ENCODE peak calls at places on chromosome X, in ten cellular contexts. One of them, this sample, is unnamed.

GRCh38 chrX:144798972-144799371 is 448.3 kb upstream of the SPANXN1 start:
- DNase-seq in frontal cortex: no peak
- DNase-seq in EH: no peak
- DNase-seq in GM12878: no peak
- DNase-seq in A549: no peak
- DNase-seq in NCI-H748 treated with DMSO at 0.1 percent for 48 hours: no peak
- DNase-seq in activated naive CD4-positive, alpha-beta T cell treated with anti-CD3 and anti-CD28 coated beads for 36 hours: no peak
- DNase-seq in GM06990: no peak
- DNase-seq in mucosa of gallbladder: no peak
- DNase-seq in AG10803: no peak
- DNase-seq in this sample: no peak

GRCh38 chrX:103794117-103794516 is 17.5 kb downstream of the PLP1 start:
- DNase-seq in frontal cortex: no peak
- DNase-seq in activated naive CD4-positive, alpha-beta T cell treated with anti-CD3 and anti-CD28 coated beads for 36 hours: no peak
- DNase-seq in NCI-H748 treated with DMSO at 0.1 percent for 48 hours: no peak
- DNase-seq in A549: no peak
- DNase-seq in GM12878: no peak
- DNase-seq in mucosa of gallbladder: no peak
- DNase-seq in AG10803: no peak
- DNase-seq in GM06990: no peak
- DNase-seq in EH: no peak
- DNase-seq in this sample: no peak

GRCh38 chrX:153957224-153957623 is 12.8 kb upstream of the RENBP start:
- DNase-seq in GM06990: peak; percentile 12
- DNase-seq in AG10803: no peak
- DNase-seq in EH: no peak
- DNase-seq in GM12878: no peak
- DNase-seq in A549: no peak
- DNase-seq in activated naive CD4-positive, alpha-beta T cell treated with anti-CD3 and anti-CD28 coated beads for 36 hours: no peak
- DNase-seq in mucosa of gallbladder: no peak
- DNase-seq in NCI-H748 treated with DMSO at 0.1 percent for 48 hours: no peak
- DNase-seq in frontal cortex: no peak
- DNase-seq in this sample: no peak

GRCh38 chrX:119477812-119478232 is 9.6 kb downstream of the SLC25A5 start:
- DNase-seq in A549: peak; percentile 81
- DNase-seq in GM12878: no peak
- DNase-seq in activated naive CD4-positive, alpha-beta T cell treated with anti-CD3 and anti-CD28 coated beads for 36 hours: no peak
- DNase-seq in GM06990: no peak
- DNase-seq in frontal cortex: no peak
- DNase-seq in NCI-H748 treated with DMSO at 0.1 percent for 48 hours: no peak
- DNase-seq in EH: peak; percentile 72
- DNase-seq in mucosa of gallbladder: no peak
- DNase-seq in AG10803: peak; percentile 73
- DNase-seq in this sample: no peak

GRCh38 chrX:96211953-96212352 is 472.7 kb upstream of the DIAPH2 start:
- DNase-seq in mucosa of gallbladder: no peak
- DNase-seq in GM06990: no peak
- DNase-seq in AG10803: no peak
- DNase-seq in NCI-H748 treated with DMSO at 0.1 percent for 48 hours: no peak
- DNase-seq in A549: no peak
- DNase-seq in GM12878: no peak
- DNase-seq in frontal cortex: no peak
- DNase-seq in activated naive CD4-positive, alpha-beta T cell treated with anti-CD3 and anti-CD28 coated beads for 36 hours: no peak
- DNase-seq in EH: no peak
- DNase-seq in this sample: no peak

GRCh38 chrX:150476183-150476699 is 92.2 kb upstream of the MTM1 start:
- DNase-seq in NCI-H748 treated with DMSO at 0.1 percent for 48 hours: no peak
- DNase-seq in AG10803: peak; percentile 43
- DNase-seq in GM12878: no peak
- DNase-seq in EH: peak; percentile 50
- DNase-seq in mucosa of gallbladder: no peak
- DNase-seq in frontal cortex: no peak
- DNase-seq in activated naive CD4-positive, alpha-beta T cell treated with anti-CD3 and anti-CD28 coated beads for 36 hours: no peak
- DNase-seq in GM06990: no peak
- DNase-seq in A549: no peak
- DNase-seq in this sample: no peak

GRCh38 chrX:104137496-104137895 is 19.3 kb downstream of the SLC25A53 start:
- DNase-seq in GM06990: no peak
- DNase-seq in GM12878: no peak
- DNase-seq in activated naive CD4-positive, alpha-beta T cell treated with anti-CD3 and anti-CD28 coated beads for 36 hours: no peak
- DNase-seq in mucosa of gallbladder: no peak
- DNase-seq in frontal cortex: no peak
- DNase-seq in A549: peak; percentile 55
- DNase-seq in EH: peak; percentile 16
- DNase-seq in NCI-H748 treated with DMSO at 0.1 percent for 48 hours: no peak
- DNase-seq in AG10803: peak; percentile 21
- DNase-seq in this sample: peak; percentile 6

GRCh38 chrX:129433461-129433860 is 89.8 kb downstream of the SMARCA1 start:
- DNase-seq in GM12878: no peak
- DNase-seq in A549: no peak
- DNase-seq in GM06990: no peak
- DNase-seq in activated naive CD4-positive, alpha-beta T cell treated with anti-CD3 and anti-CD28 coated beads for 36 hours: no peak
- DNase-seq in frontal cortex: no peak
- DNase-seq in NCI-H748 treated with DMSO at 0.1 percent for 48 hours: no peak
- DNase-seq in AG10803: no peak
- DNase-seq in mucosa of gallbladder: no peak
- DNase-seq in EH: no peak
- DNase-seq in this sample: no peak

GRCh38 chrX:24574743-24575142 is 72.4 kb downstream of the PCYT1B start:
- DNase-seq in mucosa of gallbladder: no peak
- DNase-seq in AG10803: no peak
- DNase-seq in frontal cortex: no peak
- DNase-seq in GM12878: no peak
- DNase-seq in GM06990: no peak
- DNase-seq in NCI-H748 treated with DMSO at 0.1 percent for 48 hours: no peak
- DNase-seq in activated naive CD4-positive, alpha-beta T cell treated with anti-CD3 and anti-CD28 coated beads for 36 hours: no peak
- DNase-seq in A549: no peak
- DNase-seq in EH: no peak
- DNase-seq in this sample: no peak

GRCh38 chrX:132375941-132376340 is 112.9 kb downstream of the MBNL3 start:
- DNase-seq in GM12878: no peak
- DNase-seq in activated naive CD4-positive, alpha-beta T cell treated with anti-CD3 and anti-CD28 coated beads for 36 hours: no peak
- DNase-seq in GM06990: no peak
- DNase-seq in mucosa of gallbladder: no peak
- DNase-seq in AG10803: no peak
- DNase-seq in frontal cortex: no peak
- DNase-seq in NCI-H748 treated with DMSO at 0.1 percent for 48 hours: no peak
- DNase-seq in A549: peak; percentile 1
- DNase-seq in EH: no peak
- DNase-seq in this sample: no peak

GRCh38 chrX:151098996-151099395 is 77.4 kb upstream of the GPR50 start:
- DNase-seq in A549: no peak
- DNase-seq in activated naive CD4-positive, alpha-beta T cell treated with anti-CD3 and anti-CD28 coated beads for 36 hours: no peak
- DNase-seq in mucosa of gallbladder: peak; percentile 13
- DNase-seq in GM12878: no peak
- DNase-seq in EH: no peak
- DNase-seq in AG10803: no peak
- DNase-seq in GM06990: no peak
- DNase-seq in NCI-H748 treated with DMSO at 0.1 percent for 48 hours: no peak
- DNase-seq in frontal cortex: no peak
- DNase-seq in this sample: no peak

GRCh38 chrX:130103605-130104004 is 6.7 kb downstream of the ELF4 start:
- DNase-seq in frontal cortex: no peak
- DNase-seq in AG10803: no peak
- DNase-seq in NCI-H748 treated with DMSO at 0.1 percent for 48 hours: no peak
- DNase-seq in GM06990: no peak
- DNase-seq in GM12878: no peak
- DNase-seq in EH: no peak
- DNase-seq in activated naive CD4-positive, alpha-beta T cell treated with anti-CD3 and anti-CD28 coated beads for 36 hours: no peak
- DNase-seq in A549: no peak
- DNase-seq in mucosa of gallbladder: no peak
- DNase-seq in this sample: no peak

GRCh38 chrX:152641256-152641875 is 3.7 kb downstream of the GABRQ start:
- DNase-seq in A549: no peak
- DNase-seq in frontal cortex: no peak
- DNase-seq in GM12878: no peak
- DNase-seq in NCI-H748 treated with DMSO at 0.1 percent for 48 hours: no peak
- DNase-seq in GM06990: no peak
- DNase-seq in AG10803: no peak
- DNase-seq in activated naive CD4-positive, alpha-beta T cell treated with anti-CD3 and anti-CD28 coated beads for 36 hours: no peak
- DNase-seq in mucosa of gallbladder: no peak
- DNase-seq in EH: no peak
- DNase-seq in this sample: no peak

GRCh38 chrX:69535661-69536060 is 31.5 kb downstream of the NALF2 start:
- DNase-seq in GM12878: no peak
- DNase-seq in EH: no peak
- DNase-seq in activated naive CD4-positive, alpha-beta T cell treated with anti-CD3 and anti-CD28 coated beads for 36 hours: no peak
- DNase-seq in frontal cortex: no peak
- DNase-seq in NCI-H748 treated with DMSO at 0.1 percent for 48 hours: no peak
- DNase-seq in mucosa of gallbladder: no peak
- DNase-seq in A549: no peak
- DNase-seq in GM06990: no peak
- DNase-seq in AG10803: no peak
- DNase-seq in this sample: no peak

GRCh38 chrX:100872161-100872560 is 2.0 kb downstream of the NOX1 start:
- DNase-seq in GM06990: no peak
- DNase-seq in AG10803: peak; percentile 8
- DNase-seq in frontal cortex: no peak
- DNase-seq in NCI-H748 treated with DMSO at 0.1 percent for 48 hours: no peak
- DNase-seq in EH: peak; percentile 26
- DNase-seq in A549: peak; percentile 19
- DNase-seq in activated naive CD4-positive, alpha-beta T cell treated with anti-CD3 and anti-CD28 coated beads for 36 hours: no peak
- DNase-seq in mucosa of gallbladder: no peak
- DNase-seq in GM12878: no peak
- DNase-seq in this sample: no peak

GRCh38 chrX:1072637-1073377 is 139.6 kb downstream of the CRLF2 start:
- DNase-seq in mucosa of gallbladder: no peak
- DNase-seq in frontal cortex: no peak
- DNase-seq in AG10803: no peak
- DNase-seq in NCI-H748 treated with DMSO at 0.1 percent for 48 hours: no peak
- DNase-seq in GM06990: no peak
- DNase-seq in activated naive CD4-positive, alpha-beta T cell treated with anti-CD3 and anti-CD28 coated beads for 36 hours: no peak
- DNase-seq in A549: no peak
- DNase-seq in EH: no peak
- DNase-seq in GM12878: no peak
- DNase-seq in this sample: no peak

GRCh38 chrX:32867781-32868523 is 343.4 kb downstream of the DMD start:
- DNase-seq in activated naive CD4-positive, alpha-beta T cell treated with anti-CD3 and anti-CD28 coated beads for 36 hours: no peak
- DNase-seq in mucosa of gallbladder: no peak
- DNase-seq in AG10803: no peak
- DNase-seq in GM12878: no peak
- DNase-seq in EH: no peak
- DNase-seq in frontal cortex: no peak
- DNase-seq in GM06990: no peak
- DNase-seq in A549: no peak
- DNase-seq in NCI-H748 treated with DMSO at 0.1 percent for 48 hours: no peak
- DNase-seq in this sample: no peak

GRCh38 chrX:71938371-71938770 is 27.7 kb downstream of the NHSL2 start:
- DNase-seq in mucosa of gallbladder: no peak
- DNase-seq in A549: no peak
- DNase-seq in activated naive CD4-positive, alpha-beta T cell treated with anti-CD3 and anti-CD28 coated beads for 36 hours: no peak
- DNase-seq in GM12878: no peak
- DNase-seq in EH: no peak
- DNase-seq in GM06990: no peak
- DNase-seq in frontal cortex: no peak
- DNase-seq in NCI-H748 treated with DMSO at 0.1 percent for 48 hours: no peak
- DNase-seq in AG10803: no peak
- DNase-seq in this sample: no peak

GRCh38 chrX:38999967-39000745 is 198.9 kb downstream of the MID1IP1 start:
- DNase-seq in mucosa of gallbladder: no peak
- DNase-seq in AG10803: peak; percentile 75
- DNase-seq in NCI-H748 treated with DMSO at 0.1 percent for 48 hours: no peak
- DNase-seq in A549: no peak
- DNase-seq in activated naive CD4-positive, alpha-beta T cell treated with anti-CD3 and anti-CD28 coated beads for 36 hours: no peak
- DNase-seq in GM12878: no peak
- DNase-seq in frontal cortex: no peak
- DNase-seq in GM06990: no peak
- DNase-seq in EH: peak; percentile 46
- DNase-seq in this sample: no peak

GRCh38 chrX:37871626-37872302 is 24.4 kb upstream of the DYNLT3 start:
- DNase-seq in GM12878: no peak
- DNase-seq in mucosa of gallbladder: no peak
- DNase-seq in GM06990: no peak
- DNase-seq in EH: peak; percentile 87
- DNase-seq in frontal cortex: no peak
- DNase-seq in NCI-H748 treated with DMSO at 0.1 percent for 48 hours: no peak
- DNase-seq in AG10803: peak; percentile 87
- DNase-seq in activated naive CD4-positive, alpha-beta T cell treated with anti-CD3 and anti-CD28 coated beads for 36 hours: peak; percentile 5
- DNase-seq in A549: peak; percentile 52
- DNase-seq in this sample: no peak

GRCh38 chrX:39399387-39399786 is 598.1 kb downstream of the MID1IP1 start:
- DNase-seq in frontal cortex: no peak
- DNase-seq in mucosa of gallbladder: no peak
- DNase-seq in AG10803: no peak
- DNase-seq in A549: no peak
- DNase-seq in NCI-H748 treated with DMSO at 0.1 percent for 48 hours: no peak
- DNase-seq in EH: no peak
- DNase-seq in activated naive CD4-positive, alpha-beta T cell treated with anti-CD3 and anti-CD28 coated beads for 36 hours: no peak
- DNase-seq in GM12878: no peak
- DNase-seq in GM06990: no peak
- DNase-seq in this sample: no peak

GRCh38 chrX:153639177-153640044 is 7.6 kb upstream of the DUSP9 start:
- DNase-seq in GM06990: no peak
- DNase-seq in EH: no peak
- DNase-seq in NCI-H748 treated with DMSO at 0.1 percent for 48 hours: no peak
- DNase-seq in activated naive CD4-positive, alpha-beta T cell treated with anti-CD3 and anti-CD28 coated beads for 36 hours: no peak
- DNase-seq in A549: no peak
- DNase-seq in AG10803: no peak
- DNase-seq in GM12878: no peak
- DNase-seq in frontal cortex: no peak
- DNase-seq in mucosa of gallbladder: no peak
- DNase-seq in this sample: no peak

GRCh38 chrX:10725071-10725470 is 104.7 kb upstream of the MID1 start:
- DNase-seq in mucosa of gallbladder: no peak
- DNase-seq in GM06990: no peak
- DNase-seq in AG10803: no peak
- DNase-seq in GM12878: no peak
- DNase-seq in frontal cortex: no peak
- DNase-seq in activated naive CD4-positive, alpha-beta T cell treated with anti-CD3 and anti-CD28 coated beads for 36 hours: no peak
- DNase-seq in NCI-H748 treated with DMSO at 0.1 percent for 48 hours: no peak
- DNase-seq in A549: peak; percentile 17
- DNase-seq in EH: no peak
- DNase-seq in this sample: no peak

GRCh38 chrX:103585421-103586313 is at the start of gene TCEAL4:
- DNase-seq in GM12878: no peak
- DNase-seq in A549: peak; percentile 51
- DNase-seq in activated naive CD4-positive, alpha-beta T cell treated with anti-CD3 and anti-CD28 coated beads for 36 hours: peak; percentile 25
- DNase-seq in GM06990: peak; percentile 51
- DNase-seq in AG10803: peak; percentile 12
- DNase-seq in frontal cortex: peak; percentile 26
- DNase-seq in mucosa of gallbladder: peak; percentile 57
- DNase-seq in EH: peak; percentile 49
- DNase-seq in NCI-H748 treated with DMSO at 0.1 percent for 48 hours: peak; percentile 49
- DNase-seq in this sample: peak; percentile 35

GRCh38 chrX:67100031-67100884 is 443.6 kb upstream of the AR start:
- DNase-seq in NCI-H748 treated with DMSO at 0.1 percent for 48 hours: no peak
- DNase-seq in GM06990: no peak
- DNase-seq in GM12878: no peak
- DNase-seq in frontal cortex: no peak
- DNase-seq in mucosa of gallbladder: peak; percentile 16
- DNase-seq in EH: no peak
- DNase-seq in AG10803: no peak
- DNase-seq in activated naive CD4-positive, alpha-beta T cell treated with anti-CD3 and anti-CD28 coated beads for 36 hours: no peak
- DNase-seq in A549: no peak
- DNase-seq in this sample: no peak

GRCh38 chrX:111608724-111609123 is 72.2 kb upstream of the ALG13 start:
- DNase-seq in AG10803: no peak
- DNase-seq in NCI-H748 treated with DMSO at 0.1 percent for 48 hours: no peak
- DNase-seq in frontal cortex: no peak
- DNase-seq in activated naive CD4-positive, alpha-beta T cell treated with anti-CD3 and anti-CD28 coated beads for 36 hours: no peak
- DNase-seq in EH: no peak
- DNase-seq in GM12878: no peak
- DNase-seq in GM06990: no peak
- DNase-seq in A549: no peak
- DNase-seq in mucosa of gallbladder: no peak
- DNase-seq in this sample: no peak

GRCh38 chrX:47831788-47832187 is 4.9 kb upstream of the ZNF81 start:
- DNase-seq in GM12878: no peak
- DNase-seq in frontal cortex: no peak
- DNase-seq in AG10803: peak; percentile 26
- DNase-seq in NCI-H748 treated with DMSO at 0.1 percent for 48 hours: peak; percentile 21
- DNase-seq in A549: peak; percentile 58
- DNase-seq in activated naive CD4-positive, alpha-beta T cell treated with anti-CD3 and anti-CD28 coated beads for 36 hours: peak; percentile 66
- DNase-seq in EH: peak; percentile 43
- DNase-seq in GM06990: peak; percentile 10
- DNase-seq in mucosa of gallbladder: no peak
- DNase-seq in this sample: peak; percentile 43

GRCh38 chrX:41677661-41678060 is 11.1 kb upstream of the GPR34 start:
- DNase-seq in frontal cortex: no peak
- DNase-seq in A549: no peak
- DNase-seq in activated naive CD4-positive, alpha-beta T cell treated with anti-CD3 and anti-CD28 coated beads for 36 hours: no peak
- DNase-seq in NCI-H748 treated with DMSO at 0.1 percent for 48 hours: no peak
- DNase-seq in mucosa of gallbladder: no peak
- DNase-seq in GM06990: no peak
- DNase-seq in EH: peak; percentile 22
- DNase-seq in AG10803: peak; percentile 15
- DNase-seq in GM12878: no peak
- DNase-seq in this sample: no peak